ENCODE peak calls at places on chromosomes 7 and 10, in seven cellular contexts. T, I, B, O, F, X and S are unnamed samples.

GRCh38 chr10:29212597-29212996 is 76.3 kb upstream of the LYZL1 start:
- DNase-seq in T (no peak), I (no peak), B (no peak), O (no peak), F (no peak), X (no peak), S (no peak)

GRCh38 chr7:159107052-159107892 is 37.4 kb downstream of the VIPR2 start:
- DNase-seq in T (no peak), I (no peak), B (no peak), O (no peak), F (no peak), X (no peak), S (peak; percentile 32)

GRCh38 chr7:126996659-126997058 is 256.1 kb downstream of the GRM8 start:
- DNase-seq in T (no peak), I (no peak), B (no peak), O (no peak), F (no peak), X (no peak), S (no peak)

GRCh38 chr10:64507869-64508609 is 986.8 kb downstream of the REEP3 start:
- DNase-seq in T (no peak), I (no peak), B (no peak), O (no peak), F (no peak), X (no peak), S (no peak)

GRCh38 chr7:26038201-26038990 is 113.6 kb upstream of the NFE2L3 start:
- DNase-seq in T (no peak), I (no peak), B (no peak), O (no peak), F (no peak), X (no peak), S (no peak)

GRCh38 chr7:114959931-114960330 is 38.0 kb downstream of the MDFIC start:
- DNase-seq in T (no peak), I (no peak), B (no peak), O (peak; percentile 52), F (no peak), X (no peak), S (no peak)

GRCh38 chr10:98852686-98853085 is 383.0 kb downstream of the HPSE2 start:
- DNase-seq in T (no peak), I (no peak), B (peak; percentile 13), O (peak; percentile 0), F (no peak), X (no peak), S (no peak)

GRCh38 chr7:140485463-140486265 is 6.4 kb upstream of the MKRN1 start:
- DNase-seq in T (no peak), I (no peak), B (no peak), O (no peak), F (no peak), X (peak; percentile 78), S (no peak)

GRCh38 chr7:124042826-124043225 is 10.0 kb upstream of the TMEM229A start:
- DNase-seq in T (no peak), I (no peak), B (no peak), O (no peak), F (no peak), X (no peak), S (no peak)

GRCh38 chr10:69629897-69630650 is at the start of gene FAM241B:
- DNase-seq in T (peak; percentile 75), I (peak; percentile 57), B (peak; percentile 45), O (peak; percentile 5), F (peak; percentile 84), X (peak; percentile 84), S (peak; percentile 86)

GRCh38 chr10:95758351-95759025 is 2.5 kb downstream of the ENTPD1 start:
- DNase-seq in T (no peak), I (no peak), B (no peak), O (peak; percentile 6), F (no peak), X (peak; percentile 18), S (peak; percentile 31)

GRCh38 chr7:88490911-88491310 is 184.2 kb upstream of the STEAP4 start:
- DNase-seq in T (no peak), I (no peak), B (no peak), O (no peak), F (no peak), X (no peak), S (no peak)

GRCh38 chr7:156474241-156474743 is 166.3 kb upstream of the RNF32 start:
- DNase-seq in T (no peak), I (no peak), B (no peak), O (peak; percentile 90), F (no peak), X (no peak), S (no peak)

GRCh38 chr10:75956624-75957023 is 525.2 kb downstream of the LRMDA start:
- DNase-seq in T (peak; percentile 37), I (no peak), B (peak; percentile 4), O (peak; percentile 1), F (no peak), X (no peak), S (no peak)

GRCh38 chr10:16491933-16492332 is 29.7 kb downstream of the C1QL3 start:
- DNase-seq in T (no peak), I (no peak), B (no peak), O (no peak), F (no peak), X (no peak), S (no peak)

GRCh38 chr7:36391436-36392198 is 2.0 kb downstream of the ANLN start:
- DNase-seq in T (no peak), I (no peak), B (no peak), O (peak; percentile 24), F (no peak), X (no peak), S (no peak)

GRCh38 chr7:36387437-36388345 is 2.0 kb upstream of the ANLN start:
- DNase-seq in T (no peak), I (no peak), B (peak; percentile 48), O (no peak), F (no peak), X (no peak), S (no peak)

GRCh38 chr7:36388423-36388822 is 1.2 kb upstream of the ANLN start:
- DNase-seq in T (no peak), I (no peak), B (no peak), O (no peak), F (no peak), X (no peak), S (no peak)

GRCh38 chr7:36390199-36391090 is 783 bp downstream of the ANLN start:
- DNase-seq in T (no peak), I (peak; percentile 53), B (peak; percentile 56), O (peak; percentile 87), F (peak; percentile 65), X (peak; percentile 85), S (no peak)

GRCh38 chr7:36389371-36390198 is at the start of gene ANLN:
- DNase-seq in T (peak; percentile 96), I (peak; percentile 95), B (peak; percentile 95), O (peak; percentile 89), F (peak; percentile 93), X (peak; percentile 95), S (peak; percentile 94)
- TF ChIP-seq POLR2A in T (no peak), I (peak; percentile 19), B (peak; percentile 85), O (peak; percentile 74), F (peak; percentile 53), X (no peak), S (no peak)

GRCh38 chr10:74044419-74044818 is 46.5 kb downstream of the VCL start:
- DNase-seq in T (no peak), I (no peak), B (no peak), O (no peak), F (no peak), X (no peak), S (no peak)
- H3K36me3 ChIP-seq in T (no peaks in the 10 kb centered on the region), I (no peaks in the 10 kb centered on the region), B (peaks cover 5% of the 10 kb centered on the region), O (peaks cover 21% of the 10 kb centered on the region), F (peaks cover 2% of the 10 kb centered on the region), X (no peaks in the 10 kb centered on the region), S (no peaks in the 10 kb centered on the region)

GRCh38 chr7:30941582-30942310 is 22.0 kb upstream of the GHRHR start:
- DNase-seq in T (no peak), I (no peak), B (no peak), O (no peak), F (no peak), X (no peak), S (no peak)

GRCh38 chr7:30935569-30935877 is 23.9 kb downstream of the AQP1 start:
- DNase-seq in T (no peak), I (no peak), B (no peak), O (no peak), F (no peak), X (no peak), S (no peak)

GRCh38 chr7:30936650-30937245 is 25.1 kb downstream of the AQP1 start:
- DNase-seq in T (no peak), I (no peak), B (no peak), O (no peak), F (no peak), X (no peak), S (no peak)

GRCh38 chr7:30937426-30937825 is 25.8 kb downstream of the AQP1 start:
- DNase-seq in T (no peak), I (no peak), B (no peak), O (no peak), F (peak; percentile 28), X (peak; percentile 76), S (peak; percentile 56)

DNA sequence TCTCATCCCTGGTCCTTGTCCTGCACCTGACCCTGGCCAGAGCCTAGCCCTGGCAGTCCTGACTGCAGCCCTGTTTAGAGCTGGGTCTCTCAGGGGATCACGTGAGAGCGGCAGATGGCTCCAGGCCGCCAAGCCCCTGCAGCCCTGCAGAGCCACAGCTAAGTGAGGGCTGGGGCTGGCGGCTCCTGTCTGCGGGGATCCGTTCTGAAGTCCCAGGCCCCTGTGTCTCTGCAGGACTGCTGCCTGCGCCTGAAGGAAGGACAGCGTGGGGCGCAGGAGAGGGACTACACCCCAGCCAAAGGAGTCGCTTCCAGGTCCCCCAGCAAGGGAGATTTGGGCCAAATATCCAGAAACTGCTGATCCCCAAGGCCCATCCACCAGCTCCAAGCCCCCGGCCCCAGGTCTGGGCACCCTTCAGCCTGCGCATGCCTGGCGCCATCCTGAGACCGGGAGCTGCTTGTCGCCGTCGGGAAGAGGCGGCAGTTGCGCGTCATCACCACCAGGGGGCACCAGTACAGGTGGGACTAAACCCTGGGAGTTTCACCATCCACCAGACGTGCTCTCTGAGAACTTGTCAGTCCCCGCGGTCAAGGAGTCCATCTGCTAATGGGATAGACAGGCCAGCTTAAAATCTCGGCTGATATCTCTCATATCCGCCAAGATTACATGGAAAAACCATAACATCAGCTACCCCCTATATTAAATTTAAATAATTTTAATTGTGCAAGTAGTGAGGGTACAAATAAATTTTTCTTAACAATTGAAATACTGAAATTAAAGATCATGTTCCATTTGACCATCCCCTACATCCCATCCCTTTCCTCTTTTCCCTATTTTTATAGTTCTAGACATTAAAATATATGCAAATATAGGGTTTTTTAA is 25.1 kb upstream of the GHRHR start:
- DNase-seq in T (no peak), I (peak; percentile 67), B (peak; percentile 82), O (peak; percentile 58), F (peak; percentile 88), X (peak; percentile 91), S (peak; percentile 93)
- TF ChIP-seq POLR2A in T (no peak), I (no peak), B (no peak), O (no peak), F (no peak), X (no peak), S (no peak)

DNA sequence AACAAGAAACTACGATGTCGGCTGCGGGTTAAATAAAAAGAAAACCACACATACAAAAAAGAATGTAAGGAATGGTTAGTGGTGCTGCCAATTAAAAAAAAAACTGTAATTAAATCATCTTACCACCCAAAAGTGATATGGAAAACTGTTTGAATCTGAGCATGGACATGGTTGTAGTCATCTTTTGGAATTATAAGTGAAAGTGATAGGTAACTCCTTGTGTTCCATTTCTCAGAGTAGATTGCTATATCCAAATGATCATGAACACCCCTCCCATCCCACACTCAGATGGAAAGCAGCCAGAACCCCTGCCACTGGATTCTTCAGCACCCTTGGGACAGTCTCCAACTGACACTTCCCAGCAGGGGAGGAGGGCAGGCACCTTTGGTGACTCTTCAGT is 14.3 kb upstream of the DAGLB start:
- DNase-seq in T (no peak), I (no peak), B (no peak), O (no peak), F (no peak), X (no peak), S (no peak)
- H3K36me3 ChIP-seq in T (no peaks in the 10 kb centered on the region), I (no peaks in the 10 kb centered on the region), B (peaks cover 27% of the 10 kb centered on the region), O (peaks cover 41% of the 10 kb centered on the region), F (peaks cover 28% of the 10 kb centered on the region), X (peaks cover 5% of the 10 kb centered on the region), S (no peaks in the 10 kb centered on the region)